ENCODE peak calls at places on chromosomes 13 and 19, in six cellular contexts. One of them, this sample, is unnamed.
A peak's percentile ranks its signal among the peaks of the same experiment; 100 is the strongest.

GRCh38 chr13:114283581-114283980 is 2.2 kb downstream of the UPF3A start:
- DNase-seq in BE2C: no peak
- DNase-seq in lung: no peak
- DNase-seq in left ventricle myocardium inferior: no peak
- DNase-seq in RWPE2: no peak
- DNase-seq in fibroblast of lung: no peak
- DNase-seq in this sample: no peak

GRCh38 chr19:3073159-3073563 is 10.9 kb upstream of the TLE5 start:
- DNase-seq in BE2C: peak; percentile 66
- DNase-seq in lung: no peak
- DNase-seq in left ventricle myocardium inferior: no peak
- DNase-seq in RWPE2: no peak
- DNase-seq in fibroblast of lung: peak; percentile 89
- DNase-seq in this sample: peak; percentile 60

GRCh38 chr13:25490236-25490635 is 118.5 kb downstream of the ATP8A2 start:
- DNase-seq in BE2C: no peak
- DNase-seq in lung: no peak
- DNase-seq in left ventricle myocardium inferior: no peak
- DNase-seq in RWPE2: no peak
- DNase-seq in fibroblast of lung: no peak
- DNase-seq in this sample: no peak

GRCh38 chr13:74305876-74306275 is 171.7 kb upstream of the KLF12 start:
- DNase-seq in BE2C: no peak
- DNase-seq in lung: no peak
- DNase-seq in left ventricle myocardium inferior: no peak
- DNase-seq in RWPE2: no peak
- DNase-seq in fibroblast of lung: no peak
- DNase-seq in this sample: peak; percentile 16

GRCh38 chr19:3942790-3943409 is 10.0 kb downstream of the NMRK2 start:
- DNase-seq in BE2C: no peak
- DNase-seq in lung: no peak
- DNase-seq in left ventricle myocardium inferior: peak; percentile 60
- DNase-seq in RWPE2: no peak
- DNase-seq in fibroblast of lung: no peak
- DNase-seq in this sample: peak; percentile 30

GRCh38 chr13:37597477-37597876 is 1.1 kb downstream of the POSTN start:
- DNase-seq in BE2C: no peak
- DNase-seq in lung: no peak
- DNase-seq in left ventricle myocardium inferior: no peak
- DNase-seq in RWPE2: no peak
- DNase-seq in fibroblast of lung: no peak
- DNase-seq in this sample: no peak

GRCh38 chr13:28037399-28037798 is 48.9 kb upstream of the URAD start:
- DNase-seq in BE2C: no peak
- DNase-seq in lung: no peak
- DNase-seq in left ventricle myocardium inferior: no peak
- DNase-seq in RWPE2: no peak
- DNase-seq in fibroblast of lung: no peak
- DNase-seq in this sample: peak; percentile 61

GRCh38 chr19:18775586-18776287 is 15.4 kb downstream of the COMP start:
- DNase-seq in BE2C: peak; percentile 10
- DNase-seq in lung: no peak
- DNase-seq in left ventricle myocardium inferior: no peak
- DNase-seq in RWPE2: peak; percentile 60
- DNase-seq in fibroblast of lung: peak; percentile 40
- DNase-seq in this sample: peak; percentile 81

GRCh38 chr13:39675904-39676303 is 20.4 kb downstream of the COG6 start:
- DNase-seq in BE2C: no peak
- DNase-seq in lung: no peak
- DNase-seq in left ventricle myocardium inferior: no peak
- DNase-seq in RWPE2: no peak
- DNase-seq in fibroblast of lung: no peak
- DNase-seq in this sample: peak; percentile 5

GRCh38 chr13:39038569-39038898 is 278 bp downstream of the NHLRC3 start:
- DNase-seq in BE2C: no peak
- DNase-seq in lung: peak; percentile 36
- DNase-seq in left ventricle myocardium inferior: no peak
- DNase-seq in RWPE2: no peak
- DNase-seq in fibroblast of lung: no peak
- DNase-seq in this sample: peak; percentile 58

GRCh38 chr19:31110331-31110730 is 238.9 kb downstream of the TSHZ3 start:
- DNase-seq in BE2C: no peak
- DNase-seq in lung: no peak
- DNase-seq in left ventricle myocardium inferior: no peak
- DNase-seq in RWPE2: no peak
- DNase-seq in fibroblast of lung: peak; percentile 63
- DNase-seq in this sample: peak; percentile 70

GRCh38 chr13:21060827-21061076 is 634 bp downstream of the LATS2 start:
- DNase-seq in BE2C: no peak
- DNase-seq in lung: no peak
- DNase-seq in left ventricle myocardium inferior: peak; percentile 60
- DNase-seq in RWPE2: no peak
- DNase-seq in fibroblast of lung: no peak
- DNase-seq in this sample: no peak

GRCh38 chr19:42540071-42540553 is 11.8 kb upstream of the CEACAM1 start:
- DNase-seq in BE2C: no peak
- DNase-seq in lung: no peak
- DNase-seq in left ventricle myocardium inferior: no peak
- DNase-seq in RWPE2: no peak
- DNase-seq in fibroblast of lung: peak; percentile 12
- DNase-seq in this sample: peak; percentile 21

GRCh38 chr13:112455476-112456059 is 79.4 kb downstream of the SPACA7 start:
- DNase-seq in BE2C: no peak
- DNase-seq in lung: peak; percentile 20
- DNase-seq in left ventricle myocardium inferior: no peak
- DNase-seq in RWPE2: peak; percentile 23
- DNase-seq in fibroblast of lung: no peak
- DNase-seq in this sample: no peak

DNA sequence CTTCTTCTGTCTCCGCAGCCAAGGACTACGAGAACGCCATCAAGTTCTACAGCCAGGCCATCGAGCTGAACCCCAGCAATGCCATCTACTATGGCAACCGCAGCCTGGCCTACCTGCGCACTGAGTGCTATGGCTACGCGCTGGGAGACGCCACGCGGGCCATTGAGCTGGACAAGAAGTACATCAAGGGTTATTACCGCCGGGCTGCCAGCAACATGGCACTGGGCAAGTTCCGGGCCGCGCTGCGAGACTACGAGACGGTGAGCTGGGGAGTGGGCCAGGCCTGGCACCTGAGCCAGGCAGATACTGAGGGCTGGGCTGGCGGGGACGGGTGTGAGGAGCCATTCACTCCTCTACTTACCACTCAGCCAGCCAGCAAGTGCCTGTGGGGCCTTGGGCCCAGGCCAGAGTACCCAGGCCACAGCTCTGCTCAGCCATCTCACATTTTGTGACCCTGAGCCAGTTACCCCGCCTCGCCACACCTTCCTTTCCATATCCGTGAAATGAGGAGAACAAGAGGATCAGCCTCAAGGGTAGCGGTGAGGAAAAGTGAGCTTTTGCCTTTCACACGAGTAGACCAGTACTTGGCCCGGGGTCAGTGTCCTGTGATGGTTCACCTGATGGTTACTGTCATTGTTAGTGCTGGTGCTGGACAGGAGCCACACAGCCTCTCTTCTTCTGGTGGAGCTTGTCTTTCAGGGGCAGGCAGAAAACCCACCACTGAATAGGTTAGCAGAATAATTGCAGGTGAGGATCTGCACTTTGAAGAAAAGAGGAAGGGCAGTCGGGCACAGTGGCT is 7.0 kb downstream of the PPP5C start:
- DNase-seq in BE2C: no peak
- DNase-seq in lung: no peak
- DNase-seq in left ventricle myocardium inferior: no peak
- DNase-seq in RWPE2: no peak
- DNase-seq in fibroblast of lung: no peak
- DNase-seq in this sample: no peak
- H3K4me1 ChIP-seq in BE2C: peaks cover 3% of the 10 kb centered on the region
- H3K4me1 ChIP-seq in lung: peaks cover 27% of the 10 kb centered on the region
- H3K4me1 ChIP-seq in left ventricle myocardium inferior: peaks cover 85% of the 10 kb centered on the region
- H3K4me1 ChIP-seq in RWPE2: peaks cover 24% of the 10 kb centered on the region
- H3K4me1 ChIP-seq in fibroblast of lung: peaks cover 29% of the 10 kb centered on the region
- H3K4me1 ChIP-seq in this sample: peaks cover 37% of the 10 kb centered on the region

GRCh38 chr19:39130337-39131254 is 5.0 kb downstream of the PAK4 start:
- DNase-seq in BE2C: no peak
- DNase-seq in lung: no peak
- DNase-seq in left ventricle myocardium inferior: no peak
- DNase-seq in RWPE2: no peak
- DNase-seq in fibroblast of lung: no peak
- DNase-seq in this sample: no peak
- H3K4me1 ChIP-seq in BE2C: peaks cover 10% of the 10 kb centered on the region
- H3K4me1 ChIP-seq in lung: peaks cover 40% of the 10 kb centered on the region
- H3K4me1 ChIP-seq in left ventricle myocardium inferior: peaks cover 80% of the 10 kb centered on the region
- H3K4me1 ChIP-seq in RWPE2: no peaks in the 10 kb centered on the region
- H3K4me1 ChIP-seq in fibroblast of lung: peaks cover 8% of the 10 kb centered on the region
- H3K4me1 ChIP-seq in this sample: peaks cover 6% of the 10 kb centered on the region

GRCh38 chr13:69198706-69199105 is 908.9 kb upstream of the ATXN8OS start:
- DNase-seq in BE2C: peak; percentile 51
- DNase-seq in lung: no peak
- DNase-seq in left ventricle myocardium inferior: no peak
- DNase-seq in RWPE2: no peak
- DNase-seq in fibroblast of lung: no peak
- DNase-seq in this sample: no peak
- H3K4me1 ChIP-seq in BE2C: peaks cover 16% of the 10 kb centered on the region
- H3K4me1 ChIP-seq in lung: no peaks in the 10 kb centered on the region
- H3K4me1 ChIP-seq in left ventricle myocardium inferior: no peaks in the 10 kb centered on the region
- H3K4me1 ChIP-seq in RWPE2: no peaks in the 10 kb centered on the region
- H3K4me1 ChIP-seq in fibroblast of lung: no peaks in the 10 kb centered on the region
- H3K4me1 ChIP-seq in this sample: no peaks in the 10 kb centered on the region

GRCh38 chr13:98888890-98889279 is 89.0 kb downstream of the DOCK9 start:
- DNase-seq in BE2C: no peak
- DNase-seq in lung: no peak
- DNase-seq in left ventricle myocardium inferior: no peak
- DNase-seq in RWPE2: no peak
- DNase-seq in fibroblast of lung: no peak
- DNase-seq in this sample: no peak
- H3K4me1 ChIP-seq in BE2C: no peaks in the 10 kb centered on the region
- H3K4me1 ChIP-seq in lung: peaks cover 7% of the 10 kb centered on the region
- H3K4me1 ChIP-seq in left ventricle myocardium inferior: peaks cover 47% of the 10 kb centered on the region
- H3K4me1 ChIP-seq in RWPE2: peaks cover 14% of the 10 kb centered on the region
- H3K4me1 ChIP-seq in fibroblast of lung: no peaks in the 10 kb centered on the region
- H3K4me1 ChIP-seq in this sample: peaks cover 12% of the 10 kb centered on the region

GRCh38 chr19:2051771-2052704 is 994 bp upstream of the MKNK2 start:
- DNase-seq in BE2C: no peak
- DNase-seq in lung: no peak
- DNase-seq in left ventricle myocardium inferior: peak; percentile 72
- DNase-seq in RWPE2: no peak
- DNase-seq in fibroblast of lung: peak; percentile 67
- DNase-seq in this sample: no peak
- H3K4me1 ChIP-seq in BE2C: peaks cover 7% of the 10 kb centered on the region
- H3K4me1 ChIP-seq in lung: peaks cover 50% of the 10 kb centered on the region
- H3K4me1 ChIP-seq in left ventricle myocardium inferior: peaks cover 87% of the 10 kb centered on the region
- H3K4me1 ChIP-seq in RWPE2: peaks cover 46% of the 10 kb centered on the region
- H3K4me1 ChIP-seq in fibroblast of lung: peaks cover 28% of the 10 kb centered on the region
- H3K4me1 ChIP-seq in this sample: peaks cover 27% of the 10 kb centered on the region

DNA sequence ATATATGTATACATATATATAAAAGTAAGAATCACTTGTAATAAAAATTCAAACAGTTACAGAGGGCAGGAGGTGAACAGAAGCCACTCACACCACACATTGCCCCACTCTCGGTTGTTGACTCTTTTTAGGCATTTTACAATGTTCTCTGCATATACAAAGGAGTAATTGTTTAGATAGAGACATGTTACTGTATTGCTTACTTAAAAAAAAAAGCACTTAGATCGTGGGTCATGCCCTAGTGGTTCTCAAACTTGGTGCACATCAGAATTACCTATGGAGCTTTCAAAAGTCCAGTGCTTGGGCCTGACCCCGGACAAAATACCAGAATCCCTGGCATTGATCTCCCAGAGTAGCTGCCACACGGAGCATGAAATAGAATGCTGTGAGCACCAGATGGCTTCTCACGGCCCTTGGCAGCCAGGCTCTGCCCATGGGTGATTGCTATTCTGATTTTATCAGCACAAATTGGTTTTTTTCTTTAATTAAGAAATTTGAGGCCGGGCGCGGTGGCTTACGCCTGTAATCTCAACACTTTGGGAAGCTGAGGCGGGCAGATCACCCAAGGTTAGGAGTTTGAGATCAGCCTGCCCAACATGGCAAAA is 20.0 kb downstream of the ACP7 start:
- DNase-seq in BE2C: no peak
- DNase-seq in lung: no peak
- DNase-seq in left ventricle myocardium inferior: no peak
- DNase-seq in RWPE2: no peak
- DNase-seq in fibroblast of lung: no peak
- DNase-seq in this sample: no peak
- H3K4me1 ChIP-seq in BE2C: no peaks in the 10 kb centered on the region
- H3K4me1 ChIP-seq in lung: no peaks in the 10 kb centered on the region
- H3K4me1 ChIP-seq in left ventricle myocardium inferior: no peaks in the 10 kb centered on the region
- H3K4me1 ChIP-seq in RWPE2: no peaks in the 10 kb centered on the region
- H3K4me1 ChIP-seq in fibroblast of lung: no peaks in the 10 kb centered on the region
- H3K4me1 ChIP-seq in this sample: no peaks in the 10 kb centered on the region

GRCh38 chr19:11166281-11167142 is 10.9 kb upstream of the SPC24 start:
- DNase-seq in BE2C: no peak
- DNase-seq in lung: no peak
- DNase-seq in left ventricle myocardium inferior: peak; percentile 51
- DNase-seq in RWPE2: no peak
- DNase-seq in fibroblast of lung: peak; percentile 50
- DNase-seq in this sample: peak; percentile 87
- H3K4me1 ChIP-seq in BE2C: no peaks in the 10 kb centered on the region
- H3K4me1 ChIP-seq in lung: peaks cover 4% of the 10 kb centered on the region
- H3K4me1 ChIP-seq in left ventricle myocardium inferior: peaks cover 50% of the 10 kb centered on the region
- H3K4me1 ChIP-seq in RWPE2: peaks cover 11% of the 10 kb centered on the region
- H3K4me1 ChIP-seq in fibroblast of lung: peaks cover 53% of the 10 kb centered on the region
- H3K4me1 ChIP-seq in this sample: peaks cover 63% of the 10 kb centered on the region